ENCODE peak calls at places on chromosomes 12 and 14, in seven cellular contexts. I is NT2/D1, B is K562, H is HepG2, V is H1, P is HCT116, Q is GM12878. K is an unnamed sample.

GRCh38 chr14:50320279-50320678 is 8.2 kb downstream of the DMAC2L start:
- DNase-seq in I (no peak), B (no peak), H (no peak), Q (peak), P (no peak), V (no peak), K (no peak)

GRCh38 chr12:15996948-15997347 is 85.8 kb downstream of the DERA start:
- DNase-seq in P (no peak), B (no peak), V (no peak), I (no peak), Q (no peak), H (no peak), K (no peak)

GRCh38 chr12:113143959-113144358 is 5.6 kb upstream of the CFAP73 start:
- DNase-seq in I (no peak), B (no peak), V (no peak), H (no peak), Q (no peak), P (no peak), K (no peak)

GRCh38 chr14:95253039-95253620 is 66.6 kb downstream of the CLMN start:
- DNase-seq in H (no peak), P (no peak), V (no peak), Q (no peak), I (no peak), B (no peak), K (no peak)

GRCh38 chr14:88829188-88829587 is 4.7 kb downstream of the TTC8 start:
- DNase-seq in Q (no peak), I (no peak), P (no peak), H (peak), B (no peak), V (no peak), K (no peak)

GRCh38 chr12:121799842-121800693 is 3.7 kb upstream of the SETD1B start:
- DNase-seq in Q (no peak), V (no peak), B (peak), P (peak), H (peak), I (no peak), K (peak)

GRCh38 chr12:1553546-1553945 is 40.8 kb downstream of the FBXL14 start:
- DNase-seq in V (no peak), P (no peak), Q (no peak), H (no peak), I (no peak), B (no peak), K (no peak)

GRCh38 chr12:122871851-122872785 is 23.8 kb downstream of the VPS37B start:
- DNase-seq in V (peak), I (peak), Q (peak), P (no peak), B (no peak), H (no peak), K (peak)

GRCh38 chr12:77724367-77724957 is 106.2 kb upstream of the NAV3 start:
- DNase-seq in H (peak), P (peak), Q (no peak), I (peak), B (no peak), V (no peak), K (no peak)

GRCh38 chr14:91115986-91116385 is 2.1 kb downstream of the DGLUCY start:
- DNase-seq in V (no peak), I (no peak), H (no peak), B (no peak), Q (no peak), P (no peak), K (no peak)

GRCh38 chr12:130796985-130797686 is 41.9 kb downstream of the STX2 start:
- DNase-seq in V (no peak), P (no peak), Q (no peak), B (no peak), I (no peak), H (no peak), K (no peak)

GRCh38 chr14:73760598-73761586 is 46.7 kb upstream of the PNMA1 start:
- DNase-seq in Q (no peak), H (no peak), V (no peak), B (no peak), I (no peak), P (no peak), K (no peak)

GRCh38 chr14:58540693-58541092 is 97.1 kb upstream of the DACT1 start:
- DNase-seq in V (no peak), P (no peak), H (no peak), Q (no peak), B (no peak), I (no peak), K (no peak)

GRCh38 chr14:94969766-94970165 is 187.6 kb downstream of the DICER1 start:
- DNase-seq in V (no peak), Q (no peak), I (no peak), B (no peak), P (no peak), H (no peak), K (no peak)

GRCh38 chr14:85172889-85173458 is 357.0 kb upstream of the FLRT2 start:
- DNase-seq in V (no peak), P (no peak), Q (no peak), H (no peak), I (no peak), B (no peak), K (no peak)

GRCh38 chr14:101398011-101398410 is 163.3 kb upstream of the DIO3 start:
- DNase-seq in Q (no peak), I (no peak), H (no peak), V (no peak), B (no peak), P (no peak), K (no peak)

GRCh38 chr14:74579447-74580274 is 32.4 kb downstream of the LTBP2 start:
- DNase-seq in B (no peak), Q (no peak), H (peak), I (no peak), P (peak), V (no peak), K (no peak)

GRCh38 chr12:30417697-30418231 is 277.9 kb downstream of the IPO8 start:
- DNase-seq in V (no peak), P (peak), B (no peak), H (no peak), I (no peak), Q (no peak), K (no peak)

GRCh38 chr14:97634786-97635185 is 837.6 kb downstream of the VRK1 start:
- DNase-seq in V (no peak), P (no peak), H (no peak), I (no peak), Q (no peak), B (no peak), K (no peak)

GRCh38 chr14:76780875-76781647 is 19.8 kb downstream of the VASH1 start:
- DNase-seq in V (peak), I (no peak), P (no peak), Q (no peak), H (no peak), B (no peak), K (peak)
- TF ChIP-seq YY1 in V (no peak), I (no peak), P (no peak), Q (no peak), H (no peak), B (no peak), K (no peak)

DNA sequence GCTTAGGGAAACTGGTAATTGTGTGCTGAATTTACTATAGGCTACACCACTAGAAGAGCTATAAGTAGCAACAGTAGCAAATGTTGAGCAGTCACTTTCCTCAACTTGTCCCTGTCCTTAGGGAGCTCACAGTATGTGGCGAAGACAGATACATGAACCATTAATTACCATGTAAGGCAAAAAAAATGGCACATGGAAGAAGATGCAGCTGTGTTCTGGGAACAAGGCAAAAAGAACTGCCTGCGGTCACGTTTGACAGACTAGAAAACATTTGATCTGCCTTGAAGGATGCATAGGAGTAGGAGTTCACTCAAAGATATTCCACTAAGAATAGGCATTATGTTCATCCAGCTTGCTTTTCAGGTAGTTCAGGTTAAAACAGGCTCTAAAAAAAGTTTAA is 46.5 kb upstream of the IFNG-AS1 start:
- DNase-seq in Q (no peak), V (no peak), I (no peak), P (no peak), H (no peak), B (no peak), K (no peak)
- TF ChIP-seq YY1 in Q (no peak), V (no peak), I (no peak), P (no peak), H (no peak), B (no peak), K (no peak)

GRCh38 chr12:132386926-132387497 is 57.6 kb upstream of the GALNT9 start:
- DNase-seq in V (no peak), H (no peak), B (no peak), I (no peak), Q (no peak), P (no peak), K (no peak)
- TF ChIP-seq YY1 in V (no peak), H (no peak), B (no peak), I (no peak), Q (no peak), P (no peak), K (no peak)

DNA sequence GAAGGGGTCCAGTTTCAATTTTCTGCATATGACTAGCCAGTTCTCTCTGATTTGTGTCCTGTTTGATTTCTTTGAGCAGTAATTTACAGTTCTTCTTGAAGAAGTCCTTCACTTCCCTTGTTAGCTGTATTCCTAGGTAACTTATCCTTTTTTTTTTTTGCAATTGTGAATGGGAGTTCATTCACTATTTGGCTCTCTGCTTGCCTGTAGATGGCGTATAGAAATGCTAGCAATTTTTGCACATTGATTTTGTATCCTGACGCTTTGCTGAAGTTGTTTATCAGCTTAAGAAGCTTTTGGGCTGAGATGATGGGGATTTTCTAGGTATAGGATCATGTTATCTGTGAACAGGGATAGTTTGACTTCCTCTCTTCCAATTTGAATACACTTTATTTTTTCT is 77.6 kb upstream of the NID2 start:
- DNase-seq in P (no peak), Q (no peak), I (no peak), H (no peak), B (no peak), V (no peak), K (no peak)
- TF ChIP-seq YY1 in P (no peak), Q (no peak), I (no peak), H (no peak), B (no peak), V (no peak), K (no peak)

DNA sequence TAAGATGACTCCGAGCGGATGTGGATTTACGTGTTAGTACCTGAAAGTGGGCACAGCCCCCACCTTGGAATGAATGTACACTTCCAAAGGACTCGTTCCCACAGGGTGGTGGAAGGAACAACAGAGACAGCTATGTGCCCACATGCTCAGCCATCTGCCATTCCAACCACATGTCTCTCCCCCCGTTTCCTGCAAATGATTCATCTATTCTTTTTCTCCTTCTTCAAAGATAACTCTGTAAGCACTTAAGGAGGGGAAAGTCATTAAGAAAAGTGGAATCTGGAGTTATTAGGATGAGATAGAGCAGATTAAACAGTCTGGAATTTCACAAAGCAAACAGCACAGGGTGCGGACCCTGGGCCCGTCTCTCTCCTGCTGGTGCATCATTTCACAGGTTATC is 18.5 kb upstream of the DUSP6 start:
- DNase-seq in I (no peak), B (no peak), V (no peak), P (peak), Q (no peak), H (no peak), K (no peak)
- TF ChIP-seq YY1 in I (no peak), B (no peak), V (no peak), P (no peak), Q (no peak), H (no peak), K (peak)

GRCh38 chr14:72611956-72612500 is 281.9 kb downstream of the DPF3 start:
- DNase-seq in Q (no peak), H (no peak), B (no peak), I (no peak), V (peak), P (no peak), K (no peak)

GRCh38 chr14:72613975-72614319 is 280.0 kb downstream of the DPF3 start:
- DNase-seq in Q (no peak), H (no peak), P (no peak), V (no peak), B (no peak), I (no peak), K (no peak)

GRCh38 chr14:72614891-72615410 is 278.9 kb downstream of the DPF3 start:
- DNase-seq in Q (no peak), P (no peak), B (no peak), I (no peak), V (peak), H (no peak), K (no peak)

GRCh38 chr14:72614365-72614764 is 279.5 kb downstream of the DPF3 start:
- DNase-seq in P (no peak), I (no peak), B (no peak), V (peak), H (no peak), Q (no peak), K (no peak)

DNA sequence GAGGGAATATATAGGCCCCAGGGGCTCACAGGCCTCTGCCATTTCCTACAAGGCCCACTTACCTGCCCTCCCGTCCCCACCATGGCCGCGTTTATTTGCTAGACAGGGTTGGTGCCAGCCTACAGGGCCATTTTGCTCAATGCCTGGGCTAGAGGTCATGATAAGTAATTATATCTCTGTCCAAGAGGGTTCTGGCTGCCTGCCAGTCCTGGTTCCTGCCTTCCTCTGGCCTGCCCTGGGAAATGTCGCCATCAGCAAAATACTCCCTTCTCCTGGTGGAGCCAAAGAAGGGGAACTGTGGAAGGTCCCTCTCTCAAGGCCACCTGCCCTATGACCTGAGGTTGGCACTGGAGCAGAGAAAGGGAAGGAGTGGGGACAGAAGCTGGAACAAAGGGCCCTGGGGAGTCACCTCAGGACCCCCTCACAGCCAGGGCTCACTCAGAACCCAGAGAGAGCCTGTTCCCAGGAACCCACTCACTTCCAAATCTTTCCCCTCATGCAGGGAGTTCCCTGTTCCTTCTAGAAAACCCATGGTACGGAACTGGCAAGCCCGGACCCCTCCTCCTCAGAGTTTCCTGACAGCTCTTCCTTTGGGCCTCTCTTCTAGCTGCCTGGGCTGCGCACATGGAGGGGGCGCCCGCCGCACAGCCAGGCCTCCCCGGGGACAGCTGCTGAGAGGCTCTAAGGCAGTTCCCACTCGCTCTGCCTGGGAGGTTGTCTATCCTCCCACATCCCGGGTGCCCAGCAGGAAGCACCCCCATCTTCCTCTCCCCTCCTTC is 280.5 kb downstream of the DPF3 start:
- DNase-seq in Q (no peak), B (no peak), H (no peak), P (no peak), I (no peak), V (peak), K (peak)
- TF ChIP-seq YY1 in Q (no peak), B (no peak), H (no peak), P (no peak), I (no peak), V (no peak), K (no peak)

DNA sequence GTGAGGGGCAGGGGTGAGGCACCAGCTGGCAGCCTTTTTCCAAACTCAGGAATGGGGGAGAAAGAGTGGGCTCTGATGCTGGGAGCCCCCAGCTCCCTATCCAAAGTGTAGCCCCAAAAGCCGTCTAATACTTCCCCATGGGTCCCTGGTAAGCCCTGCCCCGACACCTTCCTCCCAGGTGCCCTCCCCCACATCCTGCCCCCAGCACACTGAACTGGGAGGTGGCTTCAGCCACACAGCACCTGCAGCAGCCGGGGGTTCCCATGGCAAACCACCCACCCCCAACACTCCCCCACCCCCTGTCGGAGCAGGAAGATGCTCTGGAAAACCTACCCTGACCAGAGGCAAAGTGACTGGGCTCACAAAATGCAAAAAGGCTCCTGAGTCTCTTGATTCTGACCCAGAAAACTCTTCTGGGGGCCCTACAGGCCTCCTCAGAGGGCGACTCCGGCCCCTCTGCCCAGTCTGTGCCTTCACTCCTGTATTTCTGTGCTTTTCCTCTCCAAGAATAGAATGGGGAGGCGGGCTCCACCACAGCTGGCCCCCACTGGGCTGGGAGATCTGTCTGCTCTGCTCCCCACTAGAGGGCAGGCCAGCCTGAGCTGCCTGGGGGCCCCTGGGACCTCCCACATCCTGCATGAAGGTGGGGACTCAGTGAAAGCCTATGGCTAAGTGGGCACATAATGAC is 81.6 kb downstream of the ITPK1 start:
- DNase-seq in B (peak), Q (no peak), I (no peak), P (no peak), V (no peak), H (no peak), K (peak)
- TF ChIP-seq YY1 in B (no peak), Q (peak), I (no peak), P (no peak), V (no peak), H (no peak), K (no peak)

GRCh38 chr12:65460076-65460475 is 181.6 kb downstream of the MSRB3 start:
- DNase-seq in V (peak), I (peak), B (no peak), H (no peak), Q (no peak), P (no peak), K (no peak)
- TF ChIP-seq YY1 in V (no peak), I (no peak), B (no peak), H (no peak), Q (no peak), P (no peak), K (no peak)

GRCh38 chr14:103806805-103807204 is 40.6 kb downstream of the PPP1R13B start:
- DNase-seq in I (no peak), P (no peak), B (no peak), Q (peak), H (no peak), V (no peak), K (no peak)

GRCh38 chr14:103805708-103806107 is 41.7 kb downstream of the PPP1R13B start:
- DNase-seq in Q (no peak), B (no peak), I (no peak), H (no peak), V (no peak), P (no peak), K (no peak)

GRCh38 chr14:103802353-103802752 is 45.0 kb downstream of the PPP1R13B start:
- DNase-seq in V (no peak), Q (no peak), P (no peak), B (no peak), H (no peak), I (no peak), K (no peak)

GRCh38 chr14:103803661-103804060 is 43.7 kb downstream of the PPP1R13B start:
- DNase-seq in P (no peak), H (no peak), B (no peak), Q (no peak), I (no peak), V (no peak), K (no peak)

DNA sequence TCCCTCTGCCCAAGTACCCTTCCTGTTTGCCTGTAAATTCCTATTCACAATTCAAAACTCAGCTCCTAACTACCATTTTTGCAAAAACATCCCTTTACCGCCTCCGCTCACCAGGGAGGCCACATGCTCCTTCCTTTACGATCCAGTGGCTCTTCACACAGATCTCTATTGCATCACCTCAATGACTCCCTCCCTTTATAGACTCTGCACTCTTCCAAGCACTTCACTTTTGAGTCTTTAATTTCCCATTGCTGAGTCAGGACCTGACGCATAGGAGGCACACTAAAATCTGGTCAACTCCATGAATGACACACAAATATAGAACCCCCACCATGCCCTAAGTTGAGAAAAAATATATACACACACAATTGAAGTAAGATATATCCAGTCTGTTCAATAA is 45.9 kb downstream of the PPP1R13B start:
- DNase-seq in H (peak), I (no peak), B (no peak), Q (no peak), P (no peak), V (no peak), K (no peak)
- TF ChIP-seq YY1 in H (no peak), I (no peak), B (no peak), Q (no peak), P (no peak), V (no peak), K (no peak)

DNA sequence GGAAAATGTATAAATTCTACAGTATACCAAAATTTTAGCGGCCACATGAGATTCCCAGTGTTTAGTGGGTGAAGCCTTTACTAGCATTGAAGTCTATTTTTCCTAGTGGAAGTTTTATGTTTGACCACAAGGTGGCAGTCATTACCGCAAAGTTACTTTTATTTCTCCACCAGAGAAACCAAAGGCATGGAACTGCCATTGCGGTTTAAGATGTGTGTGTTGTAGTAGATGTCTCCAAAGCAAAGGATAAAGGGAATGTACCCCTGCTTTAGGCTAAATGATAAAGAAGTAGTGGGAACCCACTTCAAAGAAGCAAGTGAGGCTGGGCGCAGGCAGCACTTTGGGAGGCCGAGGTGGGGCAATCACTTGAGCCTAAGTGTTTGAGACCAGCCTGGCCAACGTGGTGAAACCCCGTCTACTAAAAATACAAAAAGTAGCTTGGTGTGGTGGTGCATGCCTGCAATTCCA is 140.5 kb downstream of the PRKCH start:
- DNase-seq in V (peak), P (peak), H (peak), I (no peak), B (peak), Q (no peak), K (peak)
- TF ChIP-seq YY1 in V (peak), P (no peak), H (no peak), I (no peak), B (no peak), Q (no peak), K (no peak)

K was measured in SK-N-SH.